ENCODE peak calls at places on chromosomes 3 and 15, in seven cellular contexts. X is Calu3; L is C1 segment of cervical spinal cord; Y is SW480; N is neural progenitor cell; G is activated gamma-delta T cell treated with anti-CD3 and anti-CD28 coated beads, Interleukin-2, amount 50 U/mL, for 16 hours; K is T1000. C is an unnamed sample.
A peak's percentile ranks its signal among the peaks of the same experiment; 100 is the strongest.

GRCh38 chr3:140249188-140249587 is 314.2 kb downstream of the CLSTN2 start:
- DNase-seq in G (no peak), N (no peak), X (no peak), K (no peak), Y (no peak), L (no peak), C (no peak)

GRCh38 chr3:187257471-187257870 is 34.1 kb downstream of the MASP1 start:
- DNase-seq in Y (no peak), X (no peak), G (no peak), N (no peak), K (no peak), L (no peak), C (no peak)

GRCh38 chr3:103337179-103337845 is 902.5 kb downstream of the ZPLD1 start:
- DNase-seq in X (no peak), L (no peak), N (no peak), K (no peak), G (no peak), Y (no peak), C (no peak)

GRCh38 chr3:135929670-135930069 is 35.9 kb upstream of the PPP2R3A start:
- DNase-seq in G (no peak), N (no peak), Y (no peak), L (no peak), X (no peak), K (no peak), C (peak; percentile 38)

GRCh38 chr15:101138913-101139880 is 112.7 kb downstream of the CHSY1 start:
- DNase-seq in N (no peak), G (no peak), K (no peak), X (no peak), L (no peak), Y (no peak), C (peak; percentile 70)

GRCh38 chr15:91311986-91312385 is 211.9 kb downstream of the SV2B start:
- DNase-seq in X (no peak), N (no peak), L (no peak), G (no peak), Y (no peak), K (no peak), C (no peak)

GRCh38 chr3:42099020-42099765 is 8.0 kb downstream of the TRAK1 start:
- DNase-seq in G (no peak), X (no peak), K (no peak), N (no peak), L (no peak), Y (no peak), C (no peak)

GRCh38 chr15:66842710-66843441 is 140.8 kb downstream of the SMAD6 start:
- DNase-seq in Y (peak; percentile 58), K (peak; percentile 29), X (peak; percentile 55), L (peak; percentile 18), N (peak; percentile 50), G (no peak), C (no peak)

GRCh38 chr3:18438586-18438985 is 13.4 kb upstream of the SATB1 start:
- DNase-seq in Y (no peak), X (no peak), G (no peak), L (no peak), N (no peak), K (no peak), C (no peak)

GRCh38 chr3:159816507-159816906 is 172.1 kb upstream of the IL12A start:
- DNase-seq in L (no peak), K (no peak), X (no peak), G (no peak), N (no peak), Y (no peak), C (no peak)

GRCh38 chr3:136332776-136333175 is 82.6 kb downstream of the PCCB start:
- DNase-seq in N (no peak), L (no peak), X (no peak), Y (no peak), G (no peak), K (no peak), C (no peak)

GRCh38 chr15:71691700-71692417 is 118.5 kb upstream of the NR2E3 start:
- DNase-seq in X (no peak), G (no peak), L (no peak), K (peak; percentile 60), Y (peak; percentile 58), N (peak; percentile 16), C (no peak)

GRCh38 chr15:65004993-65005392 is 15.3 kb upstream of the SPG21 start:
- DNase-seq in K (no peak), G (no peak), N (no peak), L (no peak), X (no peak), Y (no peak), C (no peak)

GRCh38 chr3:158532099-158532734 is 38.8 kb upstream of the MLF1 start:
- DNase-seq in X (peak; percentile 50), G (no peak), L (no peak), N (peak; percentile 36), K (no peak), Y (peak; percentile 55), C (no peak)

GRCh38 chr15:35289029-35289617 is 204.0 kb upstream of the NANOGP8 start:
- DNase-seq in Y (peak; percentile 36), X (peak; percentile 1), L (no peak), K (no peak), G (no peak), N (peak; percentile 63), C (peak; percentile 18)

GRCh38 chr15:56425976-56426375 is 39.0 kb downstream of the MNS1 start:
- DNase-seq in K (no peak), N (no peak), L (no peak), Y (no peak), G (no peak), X (no peak), C (no peak)

GRCh38 chr3:29618395-29619291 is 337.8 kb downstream of the RBMS3 start:
- DNase-seq in G (no peak), K (no peak), L (no peak), Y (no peak), X (no peak), N (no peak), C (no peak)

GRCh38 chr3:130386604-130387263 is 41.3 kb downstream of the COL6A5 start:
- DNase-seq in X (peak; percentile 52), N (no peak), G (no peak), L (no peak), K (no peak), Y (no peak), C (no peak)

GRCh38 chr3:184472723-184473419 is 88.7 kb upstream of the EPHB3 start:
- DNase-seq in G (no peak), X (no peak), L (no peak), K (no peak), Y (no peak), N (no peak), C (no peak)

GRCh38 chr15:59245583-59245982 is 38.9 kb downstream of the LDHAL6B start:
- DNase-seq in N (no peak), X (no peak), G (no peak), Y (no peak), K (no peak), L (no peak), C (no peak)

GRCh38 chr3:132004571-132004970 is 30.2 kb downstream of the CPNE4 start:
- DNase-seq in N (no peak), K (no peak), X (no peak), L (no peak), Y (no peak), G (no peak), C (no peak)

GRCh38 chr15:85095566-85095965 is 113.9 kb downstream of the PDE8A start:
- DNase-seq in K (no peak), X (no peak), Y (no peak), L (no peak), G (no peak), N (no peak), C (no peak)

GRCh38 chr3:152385761-152386160 is 117.0 kb downstream of the MBNL1 start:
- DNase-seq in G (no peak), N (no peak), Y (no peak), L (no peak), K (no peak), X (no peak), C (no peak)

GRCh38 chr15:57599299-57599810 is 7.7 kb downstream of the MYZAP start:
- DNase-seq in Y (no peak), N (no peak), X (no peak), G (no peak), L (no peak), K (no peak), C (no peak)

GRCh38 chr3:87101873-87102272 is 110.9 kb upstream of the VGLL3 start:
- DNase-seq in K (no peak), Y (no peak), X (no peak), N (no peak), L (no peak), G (no peak), C (no peak)

GRCh38 chr15:60949034-60949977 is 279.8 kb downstream of the RORA start:
- DNase-seq in X (no peak), G (no peak), K (no peak), Y (no peak), L (no peak), N (no peak), C (no peak)

GRCh38 chr15:71752604-71753289 is 57.6 kb upstream of the NR2E3 start:
- DNase-seq in Y (peak; percentile 54), G (no peak), N (peak; percentile 68), L (no peak), X (peak; percentile 82), K (peak; percentile 86), C (peak; percentile 94)

GRCh38 chr3:150359381-150359780 is 48.7 kb upstream of the TSC22D2 start:
- DNase-seq in G (no peak), Y (no peak), K (no peak), X (no peak), N (no peak), L (no peak), C (no peak)

C was measured in brain pericyte.